ENCODE peak calls at places on chromosomes 1 and 21, in nine cellular contexts. H is CD8-positive, alpha-beta memory T cell; Q is D341Med; T is heart right ventricle; U is activated T-cell treated with anti-CD3 and anti-CD28 coated beads, Interleukin-2, amount 50 U/mL, for 72 hours; R is naive B cell; P is GM23338; A is stimulated activated naive CD8-positive, alpha-beta T cell treated with anti-CD3 and anti-CD28 coated beads, Interleukin-15, Interleukin-2, amounts not matched to agents 100 U/mL and 50 U/mL, for 24 hours; K is NCI-H2081 treated with DMSO at 0.1 percent for 48 hours. F is an unnamed sample.

GRCh38 chr1:236338096-236338495 is 56.0 kb upstream of the EDARADD start:
- DNase-seq in U (no peak), R (no peak), A (no peak), P (no peak), K (no peak), Q (no peak), T (no peak), H (no peak), F (no peak)

GRCh38 chr1:234478152-234478480 is 863 bp downstream of the TARBP1 start:
- DNase-seq in P (peak), H (peak), K (peak), Q (peak), U (peak), A (peak), R (peak), T (peak), F (peak)

GRCh38 chr21:31786164-31786920 is 54.4 kb upstream of the SCAF4 start:
- DNase-seq in R (no peak), T (no peak), U (no peak), A (no peak), K (no peak), H (no peak), P (no peak), Q (no peak), F (no peak)

GRCh38 chr1:234486858-234487830 is 8.2 kb upstream of the TARBP1 start:
- DNase-seq in Q (peak), T (no peak), U (no peak), H (no peak), P (no peak), R (no peak), K (no peak), A (no peak), F (no peak)

GRCh38 chr1:242447682-242448081 is 76.8 kb downstream of the PLD5 start:
- DNase-seq in H (no peak), U (no peak), P (peak), R (no peak), A (no peak), K (no peak), Q (no peak), T (no peak), F (peak)

GRCh38 chr1:28508435-28508754 is 2.6 kb downstream of the RCC1 start:
- DNase-seq in A (peak), U (no peak), H (no peak), P (no peak), Q (no peak), R (no peak), K (no peak), T (no peak), F (peak)

GRCh38 chr1:181239086-181239485 is 150.6 kb downstream of the IER5 start:
- DNase-seq in U (no peak), P (no peak), Q (no peak), R (no peak), H (no peak), K (no peak), T (no peak), A (no peak), F (no peak)

GRCh38 chr1:9284061-9284460 is 8.6 kb upstream of the SPSB1 start:
- DNase-seq in K (no peak), U (no peak), R (no peak), A (no peak), H (no peak), T (no peak), Q (no peak), P (no peak), F (no peak)

GRCh38 chr1:233912447-233912846 is 8.0 kb downstream of the SLC35F3 start:
- DNase-seq in A (no peak), P (no peak), K (no peak), U (no peak), T (no peak), R (no peak), Q (no peak), H (no peak), F (no peak)

GRCh38 chr1:185398599-185398998 is 81.6 kb upstream of the IVNS1ABP start:
- DNase-seq in R (no peak), A (no peak), P (no peak), H (no peak), Q (no peak), U (no peak), T (no peak), K (no peak), F (no peak)

GRCh38 chr1:202069670-202070069 is 53.0 kb upstream of the GPR37L1 start:
- DNase-seq in R (no peak), K (no peak), T (no peak), H (no peak), U (no peak), P (no peak), A (no peak), Q (peak), F (peak)

GRCh38 chr1:220511785-220512184 is 16.2 kb upstream of the MARK1 start:
- DNase-seq in K (no peak), R (no peak), H (no peak), P (peak), T (peak), A (no peak), Q (no peak), U (no peak), F (peak)

GRCh38 chr21:42633858-42634257 is 19.6 kb upstream of the PDE9A start:
- DNase-seq in K (no peak), A (no peak), H (peak), P (no peak), T (no peak), U (no peak), R (no peak), Q (no peak), F (no peak)

GRCh38 chr1:153344718-153345025 is 4.0 kb downstream of the PGLYRP4 start:
- DNase-seq in P (no peak), Q (no peak), K (no peak), R (no peak), U (no peak), T (no peak), H (no peak), A (no peak), F (no peak)

GRCh38 chr1:113943028-113943811 is 14.1 kb downstream of the HIPK1 start:
- DNase-seq in H (no peak), U (no peak), A (no peak), K (no peak), Q (no peak), T (no peak), P (no peak), R (no peak), F (no peak)

GRCh38 chr1:23957096-23957495 is 2.5 kb upstream of the PNRC2 start:
- DNase-seq in P (no peak), H (no peak), T (no peak), K (no peak), U (no peak), A (no peak), Q (peak), R (no peak), F (peak)

GRCh38 chr1:244735854-244736561 is 83.1 kb downstream of the DESI2 start:
- DNase-seq in P (peak), U (no peak), T (no peak), Q (no peak), A (no peak), R (no peak), H (no peak), K (no peak), F (no peak)

GRCh38 chr1:221458430-221459156 is 283.3 kb downstream of the DUSP10 start:
- DNase-seq in R (no peak), H (no peak), Q (no peak), A (no peak), P (no peak), T (no peak), K (no peak), U (no peak), F (no peak)

GRCh38 chr1:182196897-182197546 is 135.5 kb upstream of the ZNF648 start:
- DNase-seq in Q (no peak), U (no peak), R (no peak), H (no peak), T (no peak), P (no peak), K (no peak), A (no peak), F (no peak)

GRCh38 chr1:228163004-228163753 is 2.4 kb upstream of the IBA57 start:
- DNase-seq in P (peak), K (no peak), A (no peak), R (no peak), U (no peak), Q (no peak), H (no peak), T (peak), F (no peak)

GRCh38 chr1:109769335-109770078 is 5.8 kb upstream of the EPS8L3 start:
- DNase-seq in A (no peak), K (no peak), R (no peak), H (peak), Q (no peak), T (peak), U (no peak), P (no peak), F (no peak)

GRCh38 chr1:6028042-6028895 is 17.4 kb upstream of the KCNAB2 start:
- DNase-seq in U (peak), H (peak), K (no peak), P (no peak), T (no peak), A (peak), R (peak), Q (no peak), F (no peak)

GRCh38 chr21:41605178-41605933 is 97.4 kb upstream of the TMPRSS2 start:
- DNase-seq in Q (no peak), H (no peak), A (no peak), T (no peak), R (no peak), K (no peak), P (no peak), U (no peak), F (no peak)

GRCh38 chr1:241077386-241078147 is 279.4 kb downstream of the RGS7 start:
- DNase-seq in K (no peak), U (no peak), A (no peak), T (no peak), Q (no peak), H (no peak), P (no peak), R (no peak), F (no peak)

GRCh38 chr1:22169816-22170215 is 26.9 kb upstream of the WNT4 start:
- DNase-seq in Q (no peak), R (no peak), A (no peak), T (no peak), H (no peak), P (no peak), K (no peak), U (no peak), F (no peak)

GRCh38 chr1:47837866-47838561 is 159.2 kb downstream of the TRABD2B start:
- DNase-seq in T (no peak), U (no peak), H (no peak), P (no peak), K (no peak), Q (no peak), A (no peak), R (no peak), F (no peak)

GRCh38 chr1:202214089-202214843 is 20.7 kb downstream of the LGR6 start:
- DNase-seq in K (no peak), H (no peak), R (no peak), T (no peak), A (no peak), Q (no peak), U (no peak), P (peak), F (no peak)

GRCh38 chr1:213989071-213989739 is 1.4 kb downstream of the PROX1 start:
- DNase-seq in P (peak), Q (no peak), T (no peak), R (no peak), H (no peak), K (no peak), A (no peak), U (no peak), F (peak)

GRCh38 chr21:35204850-35205564 is 155.9 kb upstream of the RUNX1 start:
- DNase-seq in R (peak), H (no peak), P (peak), Q (no peak), K (no peak), U (peak), A (no peak), T (peak), F (peak)

GRCh38 chr1:9822490-9822889 is 1.3 kb downstream of the CLSTN1 start:
- DNase-seq in A (no peak), H (no peak), P (no peak), T (no peak), R (no peak), K (no peak), Q (no peak), U (no peak), F (no peak)

GRCh38 chr1:24236170-24237045 is 49.3 kb upstream of the IFNLR1 start:
- DNase-seq in T (no peak), P (peak), U (peak), A (peak), Q (no peak), R (no peak), H (no peak), K (no peak), F (peak)

GRCh38 chr21:45670731-45671130 is 27.2 kb downstream of the PCBP3 start:
- DNase-seq in U (no peak), K (no peak), T (no peak), Q (no peak), P (no peak), H (no peak), R (no peak), A (no peak), F (no peak)

GRCh38 chr1:192783793-192784192 is 25.0 kb upstream of the RGS2 start:
- DNase-seq in H (no peak), T (no peak), K (no peak), P (no peak), R (no peak), A (no peak), Q (no peak), U (no peak), F (no peak)

GRCh38 chr21:39564200-39564599 is 48.5 kb upstream of the B3GALT5 start:
- DNase-seq in P (no peak), K (peak), H (no peak), A (no peak), U (no peak), T (peak), Q (no peak), R (no peak), F (no peak)

GRCh38 chr1:224894915-224895314 is 34.6 kb upstream of the DNAH14 start:
- DNase-seq in T (no peak), K (no peak), P (peak), R (no peak), H (no peak), Q (peak), A (no peak), U (no peak), F (peak)

GRCh38 chr1:237041795-237042466 is at the start of gene RYR2:
- DNase-seq in P (peak), A (no peak), H (no peak), K (peak), T (peak), Q (peak), R (no peak), U (peak), F (peak)

F was measured in mesendoderm.